ENCODE peak calls at places on chromosomes 5 and 9, in five cellular contexts. R is H9, N is H1, T is mesenchymal stem cell, C is IMR-90. U is an unnamed sample. For H3K4me1, the result is how much of the 10 kb centered on the place peaks cover.

GRCh38 chr5:139293199-139293503 is 389 bp upstream of the MATR3 start:
- DNase-seq in R (no peak), N (no peak), T (no peak), C (no peak), U (no peak)

GRCh38 chr5:32298056-32298420 is 14.7 kb downstream of the MTMR12 start:
- DNase-seq in R (no peak), N (no peak), T (no peak), C (no peak), U (no peak)

GRCh38 chr5:113806823-113807222 is 293.3 kb downstream of the YTHDC2 start:
- DNase-seq in R (no peak), N (no peak), T (peak), C (peak), U (no peak)

GRCh38 chr5:36177715-36178556 is 26.0 kb downstream of the SKP2 start:
- DNase-seq in R (no peak), N (no peak), T (peak), C (peak), U (no peak)

GRCh38 chr5:38536968-38537367 is 19.5 kb downstream of the LIFR start:
- DNase-seq in R (no peak), N (no peak), T (no peak), C (no peak), U (no peak)

GRCh38 chr5:38286038-38286437 is 27.7 kb downstream of the EGFLAM start:
- DNase-seq in R (no peak), N (no peak), T (no peak), C (no peak), U (no peak)

GRCh38 chr5:138330813-138331448 is 673 bp downstream of the CDC25C start:
- DNase-seq in R (no peak), N (no peak), T (no peak), C (no peak), U (no peak)

GRCh38 chr9:19922476-19923118 is 133.8 kb upstream of the SLC24A2 start:
- DNase-seq in R (peak), N (peak), T (peak), C (peak), U (peak)

GRCh38 chr5:98173334-98173733 is 600.1 kb upstream of the RGMB start:
- DNase-seq in R (no peak), N (no peak), T (no peak), C (peak), U (no peak)

GRCh38 chr5:154271936-154272514 is 81.5 kb downstream of the GALNT10 start:
- DNase-seq in R (no peak), N (no peak), T (no peak), C (no peak), U (no peak)

GRCh38 chr5:107869459-107870115 is 198.8 kb upstream of the EFNA5 start:
- DNase-seq in R (no peak), N (no peak), T (peak), C (peak), U (peak)

GRCh38 chr5:1789838-1790462 is 9.7 kb downstream of the MRPL36 start:
- DNase-seq in R (no peak), N (no peak), T (peak), C (peak), U (no peak)

GRCh38 chr9:87464110-87464991 is 33.3 kb upstream of the DAPK1 start:
- DNase-seq in R (no peak), N (no peak), T (no peak), C (no peak), U (peak)

GRCh38 chr5:33174376-33174775 is 266.4 kb upstream of the TARS1 start:
- DNase-seq in R (no peak), N (no peak), T (no peak), C (no peak), U (no peak)

GRCh38 chr9:100690438-100690837 is 112.6 kb downstream of the CAVIN4 start:
- DNase-seq in R (no peak), N (no peak), T (no peak), C (no peak), U (no peak)

GRCh38 chr5:58462154-58462553 is 2.3 kb upstream of the PLK2 start:
- DNase-seq in R (no peak), N (no peak), T (peak), C (no peak), U (peak)

GRCh38 chr5:68994645-68995044 is 99.2 kb upstream of the SLC30A5 start:
- DNase-seq in R (no peak), N (no peak), T (peak), C (no peak), U (no peak)

GRCh38 chr5:16456103-16456832 is 9.3 kb downstream of the ZNF622 start:
- DNase-seq in R (no peak), N (no peak), T (peak), C (peak), U (peak)

GRCh38 chr5:124315746-124316415 is 430.6 kb downstream of the ZNF608 start:
- DNase-seq in R (no peak), N (no peak), T (peak), C (peak), U (no peak)

GRCh38 chr5:158364367-158364766 is 505.4 kb upstream of the CLINT1 start:
- DNase-seq in R (peak), N (no peak), T (no peak), C (no peak), U (peak)

GRCh38 chr5:56190500-56190899 is 42.6 kb downstream of the ANKRD55 start:
- DNase-seq in R (no peak), N (no peak), T (peak), C (peak), U (no peak)

GRCh38 chr9:8564960-8565359 is 765.4 kb upstream of the DMAC1 start:
- DNase-seq in R (no peak), N (no peak), T (no peak), C (no peak), U (no peak)

GRCh38 chr5:926416-927171 is 33.9 kb downstream of the TRIP13 start:
- DNase-seq in R (peak), N (no peak), T (peak), C (no peak), U (peak)

GRCh38 chr9:114588671-114589526 is 1.3 kb downstream of the ATP6V1G1 start:
- DNase-seq in R (no peak), N (no peak), T (peak), C (peak), U (peak)

GRCh38 chr9:83599071-83599470 is 23.9 kb upstream of the IDNK start:
- DNase-seq in R (no peak), N (no peak), T (no peak), C (no peak), U (no peak)

GRCh38 chr9:138038244-138038671 is 160.7 kb downstream of the CACNA1B start:
- DNase-seq in R (no peak), N (no peak), T (peak), C (no peak), U (no peak)

GRCh38 chr5:178426326-178427130 is 163.7 kb downstream of the COL23A1 start:
- DNase-seq in R (no peak), N (no peak), T (no peak), C (no peak), U (peak)

GRCh38 chr5:13830536-13830935 is 114.0 kb downstream of the DNAH5 start:
- DNase-seq in R (no peak), N (no peak), T (no peak), C (no peak), U (no peak)

GRCh38 chr9:108257387-108257786 is 598.4 kb downstream of the ACTL7B start:
- DNase-seq in R (no peak), N (no peak), T (peak), C (no peak), U (no peak)

GRCh38 chr5:61256474-61256873 is 75.6 kb upstream of the ZSWIM6 start:
- DNase-seq in R (no peak), N (no peak), T (no peak), C (no peak), U (no peak)

GRCh38 chr5:123754903-123755302 is 242.9 kb downstream of the CSNK1G3 start:
- DNase-seq in R (no peak), N (no peak), T (peak), C (peak), U (no peak)

GRCh38 chr5:60514152-60514551 is 185.8 kb downstream of the DEPDC1B start:
- DNase-seq in R (no peak), N (no peak), T (no peak), C (peak), U (no peak)

GRCh38 chr5:33701251-33701650 is 190.5 kb downstream of the ADAMTS12 start:
- DNase-seq in R (no peak), N (no peak), T (no peak), C (peak), U (no peak)

GRCh38 chr9:104386425-104387069 is 117.5 kb upstream of the OR13F1 start:
- DNase-seq in R (no peak), N (no peak), T (peak), C (peak), U (peak)

GRCh38 chr9:128882677-128883590 is 1.0 kb downstream of the LRRC8A start:
- DNase-seq in R (no peak), N (no peak), T (peak), C (no peak), U (no peak)

GRCh38 chr5:179271301-179271650 is 74.0 kb downstream of the ADAMTS2 start:
- DNase-seq in R (peak), N (no peak), T (no peak), C (no peak), U (no peak)

DNA sequence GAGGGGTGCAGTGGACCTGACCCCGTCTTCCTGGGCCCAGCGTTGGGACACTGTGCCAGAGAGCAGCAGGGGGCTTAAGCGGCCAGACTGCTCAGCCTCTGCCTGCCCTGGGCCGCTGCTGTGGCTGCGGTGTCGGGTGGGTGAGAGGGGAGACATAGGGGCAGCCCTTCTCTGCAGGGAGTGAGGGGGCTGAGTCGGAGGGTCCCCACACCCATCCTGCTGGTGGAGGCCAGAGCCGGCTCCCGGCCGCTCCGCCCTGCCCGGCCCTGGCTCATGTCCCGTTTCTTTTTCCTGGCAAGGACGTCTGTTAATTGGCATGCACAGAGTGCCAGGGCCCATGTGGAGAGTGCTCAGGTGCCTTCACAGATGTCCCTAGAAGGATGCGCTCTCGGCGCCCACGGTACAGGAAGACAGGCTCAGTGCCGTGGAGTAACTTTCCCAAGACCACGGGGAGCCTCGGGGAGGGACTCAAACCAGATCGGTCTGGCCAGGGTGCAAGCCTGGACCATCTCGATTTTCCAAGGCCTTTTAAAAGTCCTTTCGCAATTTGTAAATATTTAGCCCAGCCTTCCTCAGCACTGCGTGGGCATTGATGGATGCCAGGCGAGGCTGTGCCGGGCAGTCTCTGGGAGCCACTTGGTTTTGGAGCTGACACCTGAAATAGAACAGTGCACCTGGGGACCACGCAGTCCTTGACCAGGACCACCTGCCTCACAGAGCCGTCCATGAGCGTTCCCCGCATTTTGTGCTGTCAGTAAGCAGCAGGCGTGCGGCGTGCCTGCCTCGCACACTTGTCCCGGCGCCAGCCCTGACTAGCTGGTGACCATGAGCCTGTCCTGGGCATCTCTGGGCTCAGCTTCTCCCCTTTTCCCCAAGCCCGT is 60.9 kb downstream of the RXRA start:
- DNase-seq in R (no peak), N (no peak), T (no peak), C (peak), U (no peak)
- H4K8ac ChIP-seq in R (no peak), N (no peak), T (no peak), C (no peak), U (no peak)

DNA sequence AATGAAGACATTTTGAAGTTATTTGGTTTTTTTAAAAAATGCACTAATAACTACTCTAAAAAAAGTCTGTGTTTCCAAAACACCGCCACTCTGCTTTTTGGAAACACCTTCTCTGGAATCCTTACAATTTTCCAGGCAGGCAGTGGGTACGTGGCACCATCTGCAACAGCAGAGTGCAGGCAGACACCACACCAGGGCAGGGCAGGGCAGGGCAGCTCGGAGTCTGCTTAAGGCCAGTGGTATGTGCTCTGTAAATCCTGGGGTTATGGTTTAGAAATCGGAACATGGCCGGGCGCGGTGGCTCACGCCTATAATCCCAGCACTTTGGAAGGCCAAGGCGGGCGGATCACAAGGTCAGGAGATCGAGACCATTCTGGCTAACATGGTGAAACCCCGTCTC is 97.6 kb downstream of the TLE1 start:
- DNase-seq in R (no peak), N (no peak), T (no peak), C (no peak), U (peak)
- H3K4me1 ChIP-seq in R (under half), N (under half), T (under half), C (under half), U (under half)

GRCh38 chr9:7236186-7236585 is 478.4 kb downstream of the KDM4C start:
- DNase-seq in R (no peak), N (no peak), T (no peak), C (no peak), U (no peak)

GRCh38 chr9:7237473-7238243 is 479.9 kb downstream of the KDM4C start:
- DNase-seq in R (no peak), N (no peak), T (peak), C (peak), U (no peak)

GRCh38 chr9:7239708-7240107 is 481.9 kb downstream of the KDM4C start:
- DNase-seq in R (peak), N (no peak), T (no peak), C (no peak), U (no peak)

GRCh38 chr9:7240569-7241311 is 483.0 kb downstream of the KDM4C start:
- DNase-seq in R (no peak), N (no peak), T (no peak), C (no peak), U (no peak)

GRCh38 chr9:7238244-7238637 is 480.5 kb downstream of the KDM4C start:
- DNase-seq in R (no peak), N (no peak), T (no peak), C (no peak), U (no peak)
- H3K14ac ChIP-seq in R (no peak), N (no peak), T (no peak), C (no peak), U (no peak)

GRCh38 chr9:132220069-132220468 is 58.2 kb downstream of the NTNG2 start:
- DNase-seq in R (no peak), N (no peak), T (no peak), C (no peak), U (no peak)
- H4K8ac ChIP-seq in R (no peak), N (no peak), T (no peak), C (no peak), U (no peak)

DNA sequence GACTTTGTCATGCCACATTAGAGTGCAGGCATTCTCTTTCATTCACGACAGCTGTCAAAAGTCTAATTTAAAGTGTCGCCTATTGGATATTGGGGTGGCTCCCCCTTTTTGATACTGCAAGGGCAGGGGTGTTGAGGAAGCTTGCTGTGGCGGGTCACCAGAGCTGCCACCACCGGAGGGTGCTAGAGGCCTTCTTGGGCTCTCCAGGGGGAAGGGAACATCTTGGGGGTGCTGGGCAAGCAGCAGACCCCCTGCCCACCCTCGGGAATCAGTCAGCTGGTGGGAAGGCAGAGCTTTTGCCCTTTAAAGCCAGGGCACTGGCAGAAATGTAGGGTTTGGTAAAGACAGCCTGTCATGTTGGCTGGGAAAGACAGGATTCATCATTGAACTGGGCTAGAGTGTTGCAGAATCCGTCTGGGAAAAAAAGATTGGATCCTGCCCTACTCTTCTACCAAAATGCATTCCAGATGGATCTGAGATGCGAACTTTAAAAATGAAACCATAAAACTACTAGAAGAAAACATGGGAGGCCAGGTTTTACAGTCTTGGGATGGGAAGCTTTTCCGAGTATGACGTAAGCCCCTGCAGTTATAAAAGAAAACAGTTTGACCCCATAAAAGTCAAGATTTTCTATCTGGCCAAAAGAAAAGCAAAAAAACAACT is 22.3 kb downstream of the COL5A1 start:
- DNase-seq in R (no peak), N (no peak), T (no peak), C (no peak), U (no peak)
- H3K4me1 ChIP-seq in R (under half), N (under half), T (under half), C (under half), U (half or more)

DNA sequence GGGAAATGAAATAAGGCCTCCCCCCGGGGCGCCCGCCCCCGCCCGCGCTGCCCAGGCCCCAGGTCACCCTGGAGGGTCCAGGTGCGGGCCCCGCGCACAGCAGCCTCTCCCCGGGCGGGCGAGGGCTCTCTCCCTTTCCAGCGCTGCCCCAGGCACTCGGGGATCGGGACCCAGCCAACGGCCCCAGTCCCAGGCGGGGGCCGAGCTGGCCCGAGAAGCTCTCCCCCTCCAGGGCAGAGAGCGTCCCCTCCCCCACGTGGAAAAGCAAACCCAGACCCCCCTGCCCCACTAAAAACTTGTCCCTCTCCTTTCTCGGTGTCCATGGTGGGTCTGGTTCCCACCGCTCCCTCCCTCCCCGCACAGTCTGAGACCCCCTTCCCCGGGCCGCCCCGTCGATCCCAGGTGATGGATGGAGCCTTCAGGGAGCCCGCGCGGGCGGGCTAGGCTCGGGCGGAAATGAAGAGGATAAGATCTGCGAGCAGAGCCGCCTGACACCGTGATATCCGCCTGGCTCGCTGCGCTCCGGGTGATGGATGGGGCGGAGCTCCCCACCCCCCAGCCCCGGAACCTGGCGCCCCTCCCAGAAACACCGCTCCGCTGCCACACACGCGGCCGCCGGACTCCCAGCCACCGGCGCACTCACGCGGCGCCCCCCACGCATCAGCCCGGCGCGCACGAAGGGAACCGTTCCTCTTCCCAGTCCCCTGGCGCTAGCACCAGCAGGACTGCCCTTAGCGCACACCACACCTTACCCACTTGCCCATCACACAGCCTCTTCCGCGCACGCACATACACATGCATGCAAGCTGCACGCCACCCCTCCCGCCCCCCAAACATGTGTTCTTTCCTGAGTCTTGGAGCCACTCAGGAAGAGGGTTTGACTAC is 81.7 kb upstream of the ZBTB43 start:
- DNase-seq in R (peak), N (no peak), T (peak), C (no peak), U (no peak)
- H3K14ac ChIP-seq in R (peak), N (no peak), T (peak), C (no peak), U (no peak)

GRCh38 chr5:170534177-170534576 is 30.4 kb downstream of the KCNIP1 start:
- DNase-seq in R (no peak), N (no peak), T (no peak), C (no peak), U (peak)
- H4K8ac ChIP-seq in R (no peak), N (no peak), T (no peak), C (no peak), U (no peak)

U was measured in trophoblast cell.